ENCODE peak calls at places on chromosomes 11 and 22, in five cellular contexts. V is activated CD4-positive, CD25-positive, alpha-beta regulatory T cell treated with anti-CD3 and anti-CD28 coated beads, Interleukin-2, amount 50 U/mL, for 16 hours; A is NCI-H1092 treated with DMSO at 0.1 percent for 48 hours; T is NCI-H1105 treated with DMSO at 0.1 percent for 48 hours; F is activated CD8-positive, alpha-beta memory T cell treated with anti-CD3 and anti-CD28 coated beads, Interleukin-2, amount 10 ng/mL, durations not matched to agents 7 days and 5 days. M is an unnamed sample.

GRCh38 chr11:94511932-94512781 is at the start of gene C11orf97:
- DNase-seq in V (no peak), A (peak; percentile 31), F (peak; percentile 70), T (no peak), M (no peak)

GRCh38 chr11:58495906-58496305 is 12.0 kb downstream of the OR5B21 start:
- DNase-seq in V (no peak), F (no peak), T (no peak), A (no peak), M (no peak)

GRCh38 chr11:122817121-122817520 is 21.2 kb upstream of the CRTAM start:
- DNase-seq in A (no peak), F (no peak), V (no peak), T (peak; percentile 3), M (no peak)

GRCh38 chr11:86660011-86660595 is 12.3 kb downstream of the ME3 start:
- DNase-seq in F (no peak), V (no peak), T (no peak), A (no peak), M (no peak)

GRCh38 chr11:128390246-128390645 is 197.1 kb downstream of the ETS1 start:
- DNase-seq in V (no peak), F (no peak), T (no peak), A (no peak), M (no peak)

GRCh38 chr22:43008509-43008908 is 6.4 kb downstream of the PACSIN2 start:
- DNase-seq in T (no peak), V (no peak), F (no peak), A (no peak), M (no peak)

GRCh38 chr11:104148696-104149095 is 15.3 kb downstream of the PDGFD start:
- DNase-seq in A (no peak), F (no peak), T (no peak), V (no peak), M (no peak)

GRCh38 chr11:124812876-124813275 is 12.7 kb upstream of the MSANTD2 start:
- DNase-seq in F (no peak), A (no peak), V (no peak), T (peak; percentile 3), M (no peak)

GRCh38 chr22:27583930-27584329 is 217.6 kb downstream of the MN1 start:
- DNase-seq in V (no peak), A (peak; percentile 16), T (no peak), F (no peak), M (no peak)

GRCh38 chr22:20206709-20207215 is 55.9 kb upstream of the CCDC188 start:
- DNase-seq in V (no peak), F (peak; percentile 49), A (no peak), T (no peak), M (no peak)

GRCh38 chr11:113401718-113402117 is 14.1 kb downstream of the ANKK1 start:
- DNase-seq in A (peak; percentile 96), T (peak; percentile 94), V (no peak), F (no peak), M (peak; percentile 82)

GRCh38 chr11:65468874-65469333 is 29.9 kb upstream of the MALAT1 start:
- DNase-seq in F (peak; percentile 85), V (no peak), A (peak; percentile 60), T (peak; percentile 40), M (peak; percentile 76)

GRCh38 chr11:122746050-122746478 is 90.5 kb downstream of the UBASH3B start:
- DNase-seq in A (no peak), F (peak; percentile 85), V (peak; percentile 54), T (no peak), M (no peak)

GRCh38 chr11:9858218-9858617 is 194.3 kb downstream of the SWAP70 start:
- DNase-seq in T (no peak), A (no peak), V (no peak), F (no peak), M (no peak)

GRCh38 chr11:20369816-20370215 is 6.3 kb downstream of the HTATIP2 start:
- DNase-seq in A (no peak), F (no peak), T (no peak), V (no peak), M (no peak)

GRCh38 chr11:85960678-85961077 is 105.5 kb downstream of the CCDC83 start:
- DNase-seq in V (no peak), F (no peak), A (no peak), T (no peak), M (no peak)

GRCh38 chr11:101346591-101346990 is 217.0 kb upstream of the PGR start:
- DNase-seq in A (no peak), F (no peak), T (no peak), V (no peak), M (no peak)

GRCh38 chr22:45888221-45889092 is 88.5 kb downstream of the WNT7B start:
- DNase-seq in F (no peak), V (no peak), T (no peak), A (no peak), M (no peak)

GRCh38 chr11:10400856-10401255 is 54.2 kb upstream of the AMPD3 start:
- DNase-seq in V (no peak), T (no peak), F (no peak), A (no peak), M (no peak)

GRCh38 chr11:107683807-107684206 is 28.0 kb downstream of the SLN start:
- DNase-seq in T (no peak), F (no peak), V (no peak), A (no peak), M (no peak)

GRCh38 chr11:113240790-113241189 is 73.6 kb upstream of the TTC12 start:
- DNase-seq in F (no peak), A (no peak), T (no peak), V (no peak), M (no peak)

GRCh38 chr11:73198677-73199076 is 19.4 kb upstream of the P2RY2 start:
- DNase-seq in A (no peak), T (no peak), V (no peak), F (no peak), M (no peak)

GRCh38 chr22:26849575-26849974 is 192.2 kb downstream of the MIAT start:
- DNase-seq in A (no peak), V (no peak), T (no peak), F (peak; percentile 16), M (no peak)

GRCh38 chr11:75445315-75445953 is 12.4 kb upstream of the KLHL35 start:
- DNase-seq in V (peak; percentile 60), F (peak; percentile 78), A (peak; percentile 32), T (peak; percentile 13), M (peak; percentile 44)